ENCODE peak calls at places on chromosome 20, in seven cellular contexts. J is left lung, P is SK-N-SH, Z is HFFc6, O is ovary, H is choroid plexus epithelial cell, S is BJ. K is an unnamed sample.

GRCh38 chr20:22402550-22402949 is 181.8 kb downstream of the FOXA2 start:
- DNase-seq in J (no peak), P (no peak), Z (no peak), O (no peak), H (no peak), S (no peak), K (no peak)

GRCh38 chr20:63191400-63191799 is 24.5 kb downstream of the YTHDF1 start:
- DNase-seq in J (peak), P (no peak), Z (no peak), O (no peak), H (no peak), S (no peak), K (peak)

GRCh38 chr20:17617212-17617867 is 47.5 kb downstream of the DSTN start:
- DNase-seq in J (peak), P (peak), Z (no peak), O (peak), H (peak), S (no peak), K (peak)

GRCh38 chr20:8032499-8032898 is 12.9 kb upstream of the TMX4 start:
- DNase-seq in J (no peak), P (no peak), Z (no peak), O (no peak), H (no peak), S (no peak), K (no peak)

GRCh38 chr20:25016471-25016870 is 23.9 kb upstream of the APMAP start:
- DNase-seq in J (no peak), P (no peak), Z (no peak), O (no peak), H (no peak), S (no peak), K (no peak)

GRCh38 chr20:12594410-12595130 is 414.2 kb upstream of the SPTLC3 start:
- DNase-seq in J (no peak), P (peak), Z (no peak), O (no peak), H (peak), S (no peak), K (peak)

GRCh38 chr20:3239867-3240775 is 1.1 kb upstream of the SLC4A11 start:
- DNase-seq in J (peak), P (no peak), Z (no peak), O (no peak), H (peak), S (no peak), K (no peak)

GRCh38 chr20:4173142-4173541 is 157.8 kb upstream of the RNF24 start:
- DNase-seq in J (no peak), P (no peak), Z (no peak), O (no peak), H (no peak), S (no peak), K (no peak)

GRCh38 chr20:6122873-6123649 is at the start of gene FERMT1:
- DNase-seq in J (peak), P (peak), Z (peak), O (peak), H (peak), S (no peak), K (peak)

GRCh38 chr20:46438156-46438750 is 31.8 kb upstream of the ELMO2 start:
- DNase-seq in J (no peak), P (peak), Z (peak), O (no peak), H (peak), S (no peak), K (peak)

GRCh38 chr20:49400410-49400809 is 82.1 kb downstream of the KCNB1 start:
- DNase-seq in J (no peak), P (no peak), Z (no peak), O (peak), H (peak), S (no peak), K (no peak)

GRCh38 chr20:49399329-49399728 is 83.1 kb downstream of the KCNB1 start:
- DNase-seq in J (no peak), P (no peak), Z (no peak), O (no peak), H (peak), S (no peak), K (no peak)

GRCh38 chr20:49398401-49399144 is 83.9 kb downstream of the KCNB1 start:
- DNase-seq in J (no peak), P (no peak), Z (no peak), O (no peak), H (no peak), S (no peak), K (no peak)

GRCh38 chr20:49403012-49403411 is 79.5 kb downstream of the KCNB1 start:
- DNase-seq in J (no peak), P (no peak), Z (no peak), O (no peak), H (no peak), S (no peak), K (no peak)

GRCh38 chr20:49400904-49401303 is 81.6 kb downstream of the KCNB1 start:
- DNase-seq in J (no peak), P (no peak), Z (no peak), O (no peak), H (peak), S (no peak), K (no peak)
- TF ChIP-seq CTCF in J (no peak), P (no peak), Z (no peak), O (no peak), H (no peak), S (no peak), K (no peak)

DNA sequence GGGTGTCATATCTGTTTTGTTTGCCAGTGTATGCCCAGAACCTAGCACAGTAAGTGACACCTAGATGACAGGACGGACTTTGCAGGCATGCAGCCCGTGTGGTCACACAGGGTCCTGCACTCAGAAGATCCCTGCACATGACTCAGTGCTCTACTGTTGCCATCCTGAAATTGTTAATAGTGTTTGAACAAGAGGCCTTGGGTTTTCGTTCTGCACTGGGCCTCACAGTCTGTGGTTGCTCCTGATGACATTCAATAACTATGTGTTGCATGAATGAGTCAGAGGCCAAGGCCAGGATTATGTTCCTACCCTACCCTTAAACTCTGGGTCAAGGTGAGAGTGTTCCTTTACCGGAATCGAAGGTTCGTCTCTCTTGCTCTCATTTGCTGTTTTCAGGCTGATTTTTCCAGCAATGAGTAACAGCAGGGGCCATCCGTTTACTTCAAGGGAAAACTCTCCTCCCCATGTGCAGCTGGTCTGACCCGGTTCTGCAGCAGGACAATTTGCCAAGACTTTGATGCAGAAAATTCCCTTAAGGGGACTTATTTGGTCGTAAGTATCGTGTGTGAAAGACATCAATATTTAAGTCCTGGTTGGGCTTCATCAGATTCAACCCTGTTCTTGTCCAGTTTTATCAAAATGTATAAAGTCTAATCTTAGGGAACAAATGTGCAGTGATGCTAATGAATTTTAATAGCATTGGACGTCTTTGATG is 13.0 kb upstream of the PFDN4 start:
- DNase-seq in J (no peak), P (no peak), Z (peak), O (no peak), H (peak), S (no peak), K (peak)
- TF ChIP-seq CTCF in J (no peak), P (peak), Z (peak), O (no peak), H (peak), S (peak), K (peak)

GRCh38 chr20:38725959-38726848 is 1.9 kb downstream of the SLC32A1 start:
- DNase-seq in J (no peak), P (peak), Z (no peak), O (no peak), H (no peak), S (no peak), K (peak)

GRCh38 chr20:38723069-38723981 is 961 bp upstream of the SLC32A1 start:
- DNase-seq in J (no peak), P (peak), Z (no peak), O (no peak), H (peak), S (no peak), K (no peak)

GRCh38 chr20:38725458-38725958 is 1.2 kb downstream of the SLC32A1 start:
- DNase-seq in J (no peak), P (no peak), Z (no peak), O (no peak), H (no peak), S (no peak), K (no peak)

GRCh38 chr20:38723982-38724602 is at the start of gene SLC32A1:
- DNase-seq in J (no peak), P (peak), Z (no peak), O (no peak), H (no peak), S (no peak), K (no peak)

DNA sequence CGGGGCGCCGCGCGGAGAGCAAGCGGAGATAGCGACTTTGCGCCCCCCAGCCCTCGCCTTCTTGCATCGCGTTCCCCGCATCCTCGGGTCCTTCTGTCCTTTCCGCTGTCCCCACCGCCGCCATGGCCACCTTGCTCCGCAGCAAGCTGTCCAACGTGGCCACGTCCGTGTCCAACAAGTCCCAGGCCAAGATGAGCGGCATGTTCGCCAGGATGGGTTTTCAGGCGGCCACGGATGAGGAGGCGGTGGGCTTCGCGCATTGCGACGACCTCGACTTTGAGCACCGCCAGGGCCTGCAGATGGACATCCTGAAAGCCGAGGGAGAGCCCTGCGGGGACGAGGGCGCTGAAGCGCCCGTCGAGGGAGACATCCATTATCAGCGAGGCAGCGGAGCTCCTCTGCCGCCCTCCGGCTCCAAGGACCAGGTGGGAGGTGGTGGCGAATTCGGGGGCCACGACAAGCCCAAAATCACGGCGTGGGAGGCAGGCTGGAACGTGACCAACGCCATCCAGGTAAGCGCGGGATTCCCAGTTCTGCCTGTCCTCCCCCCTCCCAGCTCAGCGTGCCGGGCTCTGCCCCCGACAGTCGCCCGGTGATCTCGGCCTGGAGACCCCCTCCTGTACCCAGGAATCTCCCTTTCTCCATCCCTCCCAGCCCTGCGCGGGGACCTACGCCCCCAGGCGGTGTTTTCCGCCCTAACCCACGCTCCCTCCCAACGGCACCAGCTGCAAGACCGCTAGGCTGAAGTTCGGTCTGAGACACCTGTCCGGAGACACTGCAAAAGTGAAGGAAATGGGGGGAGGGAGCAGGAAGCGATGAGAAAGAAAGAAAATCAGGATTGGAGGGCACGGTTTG is 544 bp downstream of the SLC32A1 start:
- DNase-seq in J (no peak), P (peak), Z (no peak), O (no peak), H (no peak), S (no peak), K (no peak)
- TF ChIP-seq CTCF in J (no peak), P (no peak), Z (no peak), O (no peak), H (no peak), S (no peak), K (no peak)

DNA sequence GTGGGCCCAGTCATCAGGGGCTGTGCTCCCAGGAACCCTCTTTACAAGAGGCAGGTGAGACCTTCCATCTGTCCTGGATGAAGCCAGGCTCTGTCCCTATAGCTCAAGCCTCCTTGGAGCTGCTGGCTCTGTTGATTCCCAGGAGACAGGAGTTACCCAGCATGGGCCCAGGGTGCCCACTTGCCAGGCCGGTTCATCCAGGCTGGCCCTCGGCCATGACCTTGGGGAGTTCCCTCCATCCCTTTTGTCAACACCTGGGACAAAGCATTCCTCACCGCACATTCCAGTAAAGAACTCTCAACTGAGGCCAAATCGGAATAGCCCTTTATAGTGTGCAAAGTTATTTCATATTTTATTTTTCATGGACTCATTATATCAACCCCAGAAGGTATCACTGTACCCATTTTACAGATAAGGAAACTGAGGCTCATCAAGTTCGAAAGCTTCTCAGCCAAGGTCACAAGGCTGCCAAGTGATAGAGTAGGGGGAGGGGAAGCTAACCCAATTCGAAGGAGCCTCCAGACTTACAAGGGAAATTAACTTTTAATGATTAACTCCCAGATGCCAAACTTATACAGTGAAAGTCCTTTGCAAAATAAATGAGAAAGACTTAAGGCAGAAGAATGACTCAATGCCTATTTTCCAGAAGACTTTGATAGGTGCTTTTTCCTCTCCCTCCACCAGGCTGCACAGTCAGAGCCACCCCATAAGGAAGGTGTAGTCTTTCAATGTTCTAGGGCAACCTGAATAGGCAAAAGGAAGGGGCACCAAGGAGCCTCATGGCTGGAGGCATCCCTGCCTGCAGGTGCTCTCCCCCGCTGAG is 18.5 kb downstream of the SDC4 start:
- DNase-seq in J (no peak), P (no peak), Z (no peak), O (no peak), H (no peak), S (no peak), K (peak)
- TF ChIP-seq CTCF in J (no peak), P (no peak), Z (peak), O (no peak), H (peak), S (no peak), K (no peak)

DNA sequence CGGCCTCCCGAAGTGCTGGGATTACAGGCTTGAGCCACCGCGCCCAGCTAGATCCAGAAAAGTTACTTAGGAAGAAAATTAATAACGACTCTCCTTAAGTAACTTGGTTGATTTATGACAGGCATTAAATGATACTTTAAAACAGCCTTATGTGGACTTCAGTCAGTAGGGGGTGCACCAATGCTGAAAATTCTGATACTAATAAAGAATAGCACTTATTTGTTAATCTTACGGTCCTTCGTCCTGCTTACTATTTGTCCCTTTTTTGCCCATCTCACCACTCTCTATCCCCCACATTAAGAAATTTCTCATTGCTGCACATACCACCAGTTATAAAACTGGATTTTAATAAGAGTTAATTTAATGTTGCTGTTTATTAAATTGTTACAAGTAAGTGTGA is 12.7 kb upstream of the PRELID3B start:
- DNase-seq in J (no peak), P (no peak), Z (peak), O (no peak), H (peak), S (no peak), K (peak)
- TF ChIP-seq CTCF in J (no peak), P (peak), Z (peak), O (no peak), H (peak), S (peak), K (peak)

GRCh38 chr20:39885975-39886649 is 802.9 kb downstream of the MAFB start:
- DNase-seq in J (no peak), P (peak), Z (peak), O (peak), H (peak), S (peak), K (peak)
- TF ChIP-seq CTCF in J (peak), P (peak), Z (peak), O (peak), H (peak), S (peak), K (peak)

K was measured in Calu3.